ENCODE peak calls at places on chromosomes 2 and 18, in four cellular contexts. K, I, C and N are unnamed samples.

GRCh38 chr2:43950383-43951008 is 45.3 kb downstream of the LRPPRC start:
- DNase-seq in K (no peak), I (peak; percentile 54), C (no peak), N (peak; percentile 59)

GRCh38 chr2:118084483-118085089 is 3.7 kb upstream of the INSIG2 start:
- DNase-seq in K (no peak), I (peak; percentile 38), C (no peak), N (no peak)

GRCh38 chr2:50556934-50557575 is 474.9 kb downstream of the NRXN1 start:
- DNase-seq in K (no peak), I (no peak), C (no peak), N (no peak)

GRCh38 chr18:79248495-79249078 is 147.1 kb upstream of the NFATC1 start:
- DNase-seq in K (no peak), I (no peak), C (no peak), N (no peak)

GRCh38 chr2:19739256-19739655 is 162.5 kb downstream of the TTC32 start:
- DNase-seq in K (no peak), I (no peak), C (no peak), N (no peak)

GRCh38 chr18:4430836-4431235 is 24.3 kb downstream of the DLGAP1 start:
- DNase-seq in K (no peak), I (no peak), C (no peak), N (no peak)

GRCh38 chr18:9103488-9103887 is 989 bp downstream of the NDUFV2 start:
- DNase-seq in K (no peak), I (no peak), C (no peak), N (peak; percentile 70)

GRCh38 chr2:28387082-28387960 is 5.3 kb upstream of the FOSL2 start:
- DNase-seq in K (no peak), I (no peak), C (no peak), N (peak; percentile 61)

GRCh38 chr2:232925153-232925768 is 55.2 kb downstream of the SNORC start:
- DNase-seq in K (no peak), I (no peak), C (peak; percentile 51), N (no peak)

GRCh38 chr2:119788751-119789150 is 29.0 kb downstream of the PTPN4 start:
- DNase-seq in K (no peak), I (no peak), C (no peak), N (no peak)
- H3K79me2 ChIP-seq in K (peaks cover 42% of the 10 kb centered on the region), I (peaks cover 78% of the 10 kb centered on the region), C (peaks cover 29% of the 10 kb centered on the region), N (peaks cover 9% of the 10 kb centered on the region)

DNA sequence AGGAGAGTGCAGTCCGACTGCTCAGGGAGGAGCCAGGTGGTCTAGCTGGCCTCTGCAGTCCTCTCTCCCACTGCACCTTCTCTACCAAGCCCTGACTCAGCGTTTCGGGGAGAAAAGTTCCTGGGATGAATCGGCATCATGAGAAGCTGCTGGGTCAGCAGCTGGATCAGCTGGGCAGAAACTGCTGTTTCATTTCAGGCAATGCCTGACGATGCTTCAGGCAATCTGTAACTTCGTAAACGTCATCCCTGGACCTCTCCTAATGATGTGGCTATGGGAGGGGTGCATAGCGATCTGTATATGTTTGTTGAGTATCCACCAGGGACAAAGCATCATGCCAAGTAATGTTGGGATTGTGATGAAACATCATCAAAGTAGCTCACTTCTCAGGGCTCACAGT is 20.7 kb downstream of the LIPG start:
- DNase-seq in K (no peak), I (no peak), C (no peak), N (no peak)
- TF ChIP-seq JUN in K (no peak), I (no peak), C (no peak), N (no peak)

DNA sequence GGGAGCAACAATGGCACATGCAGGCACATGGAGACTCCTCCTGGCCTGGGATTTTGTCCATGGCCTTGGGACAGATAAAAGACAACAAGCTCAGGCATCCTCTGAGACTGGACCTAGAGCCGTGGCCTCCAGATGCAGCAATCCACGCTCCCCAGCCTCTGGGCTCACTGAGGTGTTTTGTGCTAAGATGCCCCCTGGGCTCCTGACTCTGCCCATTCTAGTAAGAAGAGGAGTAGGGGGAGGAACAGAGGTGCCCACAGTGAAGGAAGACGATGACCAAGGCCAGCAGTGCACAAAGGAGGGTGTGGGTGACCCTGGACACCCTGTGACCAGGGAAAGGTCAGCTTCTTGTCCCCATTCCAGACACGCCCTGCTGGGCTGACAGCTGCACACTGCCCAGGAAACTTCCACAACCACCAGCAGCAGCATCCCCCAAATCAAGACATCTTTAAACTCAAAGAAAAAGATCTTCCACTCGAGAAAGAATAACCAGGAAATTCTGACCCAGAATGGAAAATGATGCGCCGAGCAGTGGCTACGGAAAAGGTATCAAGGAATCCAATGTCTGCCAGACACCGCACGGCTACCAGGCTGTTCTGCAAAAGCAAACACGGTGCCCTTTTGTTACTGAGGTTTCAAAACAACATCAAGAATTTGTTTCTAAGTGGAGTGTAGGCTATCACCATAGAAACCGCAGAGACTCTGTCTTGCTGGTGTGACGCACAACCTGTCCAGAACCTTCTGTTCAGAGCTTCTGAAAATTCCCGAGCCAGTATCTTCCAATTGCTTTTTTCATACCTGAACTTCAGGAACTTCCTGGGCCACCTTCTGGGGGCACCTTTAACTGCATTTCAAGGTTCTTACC is 65.5 kb downstream of the ZNF516 start:
- DNase-seq in K (no peak), I (no peak), C (no peak), N (no peak)
- H3K79me2 ChIP-seq in K (no peaks in the 10 kb centered on the region), I (peaks cover 91% of the 10 kb centered on the region), C (no peaks in the 10 kb centered on the region), N (no peaks in the 10 kb centered on the region)

GRCh38 chr2:224586127-224586702 is 1.1 kb upstream of the CUL3 start:
- DNase-seq in K (peak; percentile 6), I (no peak), C (no peak), N (no peak)

GRCh38 chr2:224596289-224596688 is 11.1 kb upstream of the CUL3 start:
- DNase-seq in K (no peak), I (no peak), C (no peak), N (no peak)

GRCh38 chr2:224594840-224595239 is 9.7 kb upstream of the CUL3 start:
- DNase-seq in K (peak; percentile 16), I (no peak), C (no peak), N (no peak)

GRCh38 chr2:224595518-224595917 is 10.4 kb upstream of the CUL3 start:
- DNase-seq in K (no peak), I (no peak), C (no peak), N (no peak)

GRCh38 chr2:224591245-224591644 is 6.1 kb upstream of the CUL3 start:
- DNase-seq in K (no peak), I (no peak), C (no peak), N (no peak)
- TF ChIP-seq JUN in K (no peak), I (no peak), C (no peak), N (no peak)

DNA sequence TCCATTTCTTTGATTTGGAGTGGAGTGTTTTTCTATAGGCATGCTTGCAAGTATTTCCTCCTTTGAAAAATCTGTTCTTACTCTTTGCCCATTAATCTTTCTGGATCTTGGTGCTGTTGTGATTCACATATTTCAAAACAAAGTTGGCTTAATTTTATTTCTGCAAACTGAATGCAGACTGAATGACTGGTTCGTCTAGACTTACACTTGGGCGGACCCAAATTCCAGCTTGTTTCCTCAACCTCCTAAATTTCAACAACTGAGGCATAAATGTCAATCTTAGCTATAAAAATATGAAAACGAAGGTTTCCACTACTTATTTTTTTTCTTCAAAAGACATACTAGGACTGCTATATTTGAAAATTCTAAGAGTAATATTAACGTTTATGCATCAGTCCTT is 59.0 kb downstream of the ANKRD44 start:
- DNase-seq in K (no peak), I (no peak), C (no peak), N (no peak)
- H3K79me2 ChIP-seq in K (no peaks in the 10 kb centered on the region), I (no peaks in the 10 kb centered on the region), C (no peaks in the 10 kb centered on the region), N (no peaks in the 10 kb centered on the region)

GRCh38 chr2:216633616-216634316 is 546 bp downstream of the IGFBP2 start:
- DNase-seq in K (no peak), I (no peak), C (peak; percentile 73), N (peak; percentile 55)
- TF ChIP-seq JUN in K (no peak), I (no peak), C (no peak), N (no peak)

GRCh38 chr2:200364142-200364541 is 57.6 kb downstream of the SPATS2L start:
- DNase-seq in K (no peak), I (no peak), C (no peak), N (peak; percentile 26)
- H3K79me2 ChIP-seq in K (no peaks in the 10 kb centered on the region), I (peaks cover 94% of the 10 kb centered on the region), C (no peaks in the 10 kb centered on the region), N (peaks cover 17% of the 10 kb centered on the region)

DNA sequence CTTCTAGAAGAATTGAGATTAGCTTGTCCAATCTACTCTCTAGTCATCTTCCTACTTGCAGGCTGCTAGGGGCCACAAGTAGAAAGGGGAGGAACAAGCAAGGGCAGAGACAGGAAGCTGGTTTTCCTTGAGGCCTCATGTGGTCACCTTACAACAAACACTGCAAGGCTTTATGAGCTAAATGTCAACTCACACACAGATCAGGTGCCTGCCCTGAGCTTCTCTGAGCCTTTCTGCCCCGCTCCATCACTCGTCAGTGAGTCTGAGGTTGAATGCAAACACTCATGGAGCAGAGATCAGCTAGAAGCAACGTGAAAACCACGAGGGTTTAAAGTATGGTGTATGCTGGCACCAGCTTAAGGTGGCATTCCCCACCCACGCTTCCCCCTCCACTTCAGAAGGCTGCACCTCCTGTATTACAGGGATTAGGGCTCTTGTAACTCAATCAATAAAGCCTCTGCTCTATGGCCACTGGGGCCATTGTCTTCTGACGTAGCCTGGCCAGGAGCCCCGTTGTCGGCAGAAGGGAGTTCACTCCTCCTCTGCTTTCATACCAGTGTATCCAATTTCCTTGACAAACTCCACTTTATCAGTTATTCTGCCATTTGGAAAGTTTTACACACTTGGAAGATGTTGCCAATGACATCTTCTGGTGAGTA is 5.4 kb upstream of the CRYGC start:
- DNase-seq in K (no peak), I (peak; percentile 33), C (no peak), N (no peak)
- TF ChIP-seq JUN in K (no peak), I (no peak), C (no peak), N (no peak)